ENCODE peak calls at places on chromosomes 11 and 22, in four cellular contexts. U is activated T-cell treated with anti-CD3 and anti-CD28 coated beads for 1 hour; S is naive thymus-derived CD4-positive, alpha-beta T cell; W is HS-5. E is an unnamed sample.

GRCh38 chr22:30116362-30117117 is 36.3 kb downstream of the HORMAD2 start:
- DNase-seq in U (no peak), S (no peak), W (peak), E (no peak)

GRCh38 chr22:37187891-37188761 is at the start of gene C1QTNF6:
- DNase-seq in U (no peak), S (no peak), W (no peak), E (no peak)

GRCh38 chr11:87290304-87290922 is 252.7 kb downstream of the TMEM135 start:
- DNase-seq in U (no peak), S (peak), W (peak), E (peak)

GRCh38 chr11:66743271-66743968 is 14.4 kb upstream of the SPTBN2 start:
- DNase-seq in U (no peak), S (no peak), W (no peak), E (no peak)

GRCh38 chr22:33467718-33468117 is 409.5 kb upstream of the SYN3 start:
- DNase-seq in U (no peak), S (no peak), W (no peak), E (no peak)

GRCh38 chr22:43925433-43926348 is 2.1 kb downstream of the PNPLA3 start:
- DNase-seq in U (no peak), S (no peak), W (no peak), E (no peak)

GRCh38 chr22:50444663-50445062 is 30.2 kb downstream of the SBF1 start:
- DNase-seq in U (no peak), S (no peak), W (peak), E (no peak)

GRCh38 chr22:40469181-40469580 is 98.8 kb downstream of the SGSM3 start:
- DNase-seq in U (no peak), S (no peak), W (no peak), E (no peak)

GRCh38 chr11:68011046-68011943 is 1.2 kb downstream of the ALDH3B1 start:
- DNase-seq in U (no peak), S (no peak), W (no peak), E (no peak)

GRCh38 chr22:28112548-28113043 is 193.5 kb upstream of the PITPNB start:
- DNase-seq in U (no peak), S (no peak), W (no peak), E (no peak)

GRCh38 chr11:37504925-37505324 is 906.9 kb upstream of the RAG2 start:
- DNase-seq in U (no peak), S (no peak), W (peak), E (no peak)

GRCh38 chr11:113411536-113411935 is 24.0 kb downstream of the ANKK1 start:
- DNase-seq in U (no peak), S (no peak), W (no peak), E (no peak)

GRCh38 chr22:46777609-46777970 is 15.1 kb downstream of the TBC1D22A start:
- DNase-seq in U (peak), S (peak), W (no peak), E (no peak)

GRCh38 chr11:43955381-43956118 is 13.1 kb downstream of the C11orf96 start:
- DNase-seq in U (no peak), S (no peak), W (peak), E (no peak)

GRCh38 chr22:42396621-42397331 is 35.4 kb downstream of the NFAM1 start:
- DNase-seq in U (no peak), S (no peak), W (no peak), E (no peak)

GRCh38 chr11:67248653-67249052 is 17.6 kb upstream of the GRK2 start:
- DNase-seq in U (no peak), S (no peak), W (no peak), E (no peak)

GRCh38 chr11:270451-271208 is 7.6 kb upstream of the NLRP6 start:
- DNase-seq in U (no peak), S (no peak), W (no peak), E (no peak)

GRCh38 chr22:50220603-50221409 is 20.0 kb downstream of the SELENOO start:
- DNase-seq in U (no peak), S (no peak), W (no peak), E (no peak)

GRCh38 chr11:84437129-84438123 is 1151.3 kb upstream of the CCDC90B start:
- DNase-seq in U (no peak), S (no peak), W (no peak), E (peak)

GRCh38 chr11:65291613-65292012 is 23.1 kb upstream of the CDC42EP2 start:
- DNase-seq in U (no peak), S (no peak), W (no peak), E (no peak)

GRCh38 chr22:27133951-27134664 is 476.7 kb downstream of the MIAT start:
- DNase-seq in U (no peak), S (no peak), W (peak), E (no peak)

GRCh38 chr11:26734706-26735105 is 12.8 kb upstream of the SLC5A12 start:
- DNase-seq in U (no peak), S (no peak), W (no peak), E (no peak)

GRCh38 chr11:76664578-76665061 is 5.9 kb downstream of the LRRC32 start:
- DNase-seq in U (no peak), S (no peak), W (no peak), E (no peak)

GRCh38 chr11:3353066-3353465 is 25.9 kb downstream of the ZNF195 start:
- DNase-seq in U (no peak), S (no peak), W (no peak), E (no peak)

GRCh38 chr11:35815556-35816315 is 128.1 kb upstream of the LDLRAD3 start:
- DNase-seq in U (no peak), S (no peak), W (no peak), E (no peak)

GRCh38 chr11:19802773-19803293 is 90.2 kb downstream of the NAV2 start:
- DNase-seq in U (no peak), S (no peak), W (no peak), E (no peak)

GRCh38 chr11:35982061-35982460 is 38.2 kb downstream of the LDLRAD3 start:
- DNase-seq in U (no peak), S (no peak), W (no peak), E (no peak)

GRCh38 chr22:39240841-39241631 is 3.7 kb downstream of the PDGFB start:
- DNase-seq in U (no peak), S (peak), W (no peak), E (no peak)